ENCODE peak calls at places on chromosomes 7 and 10, in six cellular contexts. One of them, this sample, is unnamed.

GRCh38 chr10:86303626-86304025 is 63.0 kb downstream of the GRID1 start:
- DNase-seq in cardiac fibroblast: no peak
- DNase-seq in transverse colon: no peak
- DNase-seq in OCI-LY7: no peak
- DNase-seq in NB4: no peak
- DNase-seq in mucosa of descending colon: no peak
- DNase-seq in this sample: no peak

GRCh38 chr10:12048547-12048946 is 5.9 kb upstream of the UPF2 start:
- DNase-seq in cardiac fibroblast: no peak
- DNase-seq in transverse colon: no peak
- DNase-seq in OCI-LY7: no peak
- DNase-seq in NB4: no peak
- DNase-seq in mucosa of descending colon: no peak
- DNase-seq in this sample: peak; percentile 92

GRCh38 chr7:1703475-1704325 is 33.6 kb downstream of the ELFN1 start:
- DNase-seq in cardiac fibroblast: no peak
- DNase-seq in transverse colon: no peak
- DNase-seq in OCI-LY7: no peak
- DNase-seq in NB4: no peak
- DNase-seq in mucosa of descending colon: no peak
- DNase-seq in this sample: no peak

GRCh38 chr10:129344956-129345355 is 122.1 kb upstream of the MGMT start:
- DNase-seq in cardiac fibroblast: no peak
- DNase-seq in transverse colon: no peak
- DNase-seq in OCI-LY7: no peak
- DNase-seq in NB4: no peak
- DNase-seq in mucosa of descending colon: no peak
- DNase-seq in this sample: no peak

GRCh38 chr7:140732436-140732835 is 35.9 kb downstream of the NDUFB2 start:
- DNase-seq in cardiac fibroblast: no peak
- DNase-seq in transverse colon: no peak
- DNase-seq in OCI-LY7: no peak
- DNase-seq in NB4: no peak
- DNase-seq in mucosa of descending colon: no peak
- DNase-seq in this sample: no peak

GRCh38 chr7:122137291-122138077 is 6.6 kb downstream of the AASS start:
- DNase-seq in cardiac fibroblast: peak; percentile 55
- DNase-seq in transverse colon: no peak
- DNase-seq in OCI-LY7: no peak
- DNase-seq in NB4: no peak
- DNase-seq in mucosa of descending colon: no peak
- DNase-seq in this sample: no peak

GRCh38 chr7:127396184-127396583 is 3.7 kb upstream of the ZNF800 start:
- DNase-seq in cardiac fibroblast: peak; percentile 33
- DNase-seq in transverse colon: no peak
- DNase-seq in OCI-LY7: peak; percentile 60
- DNase-seq in NB4: peak; percentile 53
- DNase-seq in mucosa of descending colon: no peak
- DNase-seq in this sample: peak; percentile 85

GRCh38 chr10:49769692-49770091 is 7.6 kb upstream of the OGDHL start:
- DNase-seq in cardiac fibroblast: no peak
- DNase-seq in transverse colon: no peak
- DNase-seq in OCI-LY7: no peak
- DNase-seq in NB4: no peak
- DNase-seq in mucosa of descending colon: no peak
- DNase-seq in this sample: no peak

GRCh38 chr10:73577788-73578187 is 13.4 kb downstream of the USP54 start:
- DNase-seq in cardiac fibroblast: peak; percentile 66
- DNase-seq in transverse colon: peak; percentile 63
- DNase-seq in OCI-LY7: no peak
- DNase-seq in NB4: no peak
- DNase-seq in mucosa of descending colon: peak; percentile 45
- DNase-seq in this sample: no peak

GRCh38 chr7:84176716-84177115 is 17.9 kb downstream of the SEMA3A start:
- DNase-seq in cardiac fibroblast: no peak
- DNase-seq in transverse colon: no peak
- DNase-seq in OCI-LY7: no peak
- DNase-seq in NB4: no peak
- DNase-seq in mucosa of descending colon: no peak
- DNase-seq in this sample: no peak

GRCh38 chr10:79053081-79053434 is 15.7 kb upstream of the ZMIZ1 start:
- DNase-seq in cardiac fibroblast: no peak
- DNase-seq in transverse colon: no peak
- DNase-seq in OCI-LY7: no peak
- DNase-seq in NB4: no peak
- DNase-seq in mucosa of descending colon: peak; percentile 5
- DNase-seq in this sample: no peak

GRCh38 chr7:141558544-141559183 is 7.5 kb downstream of the AGK start:
- DNase-seq in cardiac fibroblast: peak; percentile 66
- DNase-seq in transverse colon: no peak
- DNase-seq in OCI-LY7: no peak
- DNase-seq in NB4: no peak
- DNase-seq in mucosa of descending colon: no peak
- DNase-seq in this sample: peak; percentile 83

GRCh38 chr7:412731-413356 is 106.8 kb downstream of the PDGFA start:
- DNase-seq in cardiac fibroblast: no peak
- DNase-seq in transverse colon: no peak
- DNase-seq in OCI-LY7: no peak
- DNase-seq in NB4: no peak
- DNase-seq in mucosa of descending colon: no peak
- DNase-seq in this sample: no peak

GRCh38 chr7:146172112-146172511 is 55.5 kb downstream of the CNTNAP2 start:
- DNase-seq in cardiac fibroblast: no peak
- DNase-seq in transverse colon: no peak
- DNase-seq in OCI-LY7: peak; percentile 5
- DNase-seq in NB4: peak; percentile 4
- DNase-seq in mucosa of descending colon: no peak
- DNase-seq in this sample: no peak

GRCh38 chr10:24643679-24644209 is 79.9 kb downstream of the ARHGAP21 start:
- DNase-seq in cardiac fibroblast: peak; percentile 9
- DNase-seq in transverse colon: peak; percentile 52
- DNase-seq in OCI-LY7: no peak
- DNase-seq in NB4: no peak
- DNase-seq in mucosa of descending colon: peak; percentile 32
- DNase-seq in this sample: no peak

GRCh38 chr10:788796-789748 is 99.6 kb upstream of the DIP2C start:
- DNase-seq in cardiac fibroblast: peak; percentile 61
- DNase-seq in transverse colon: peak; percentile 82
- DNase-seq in OCI-LY7: no peak
- DNase-seq in NB4: peak; percentile 53
- DNase-seq in mucosa of descending colon: peak; percentile 80
- DNase-seq in this sample: no peak
- H3K4me3 ChIP-seq in cardiac fibroblast: peak overlapping the region; percentile 17
- H3K4me3 ChIP-seq in transverse colon: peak overlapping the region; percentile 46
- H3K4me3 ChIP-seq in OCI-LY7: no peak overlapping the region
- H3K4me3 ChIP-seq in NB4: no peak overlapping the region
- H3K4me3 ChIP-seq in mucosa of descending colon: no peak overlapping the region
- H3K4me3 ChIP-seq in this sample: no peak overlapping the region

GRCh38 chr10:97534746-97535367 is 36.1 kb downstream of the UBTD1 start:
- DNase-seq in cardiac fibroblast: peak; percentile 56
- DNase-seq in transverse colon: no peak
- DNase-seq in OCI-LY7: peak; percentile 40
- DNase-seq in NB4: peak; percentile 61
- DNase-seq in mucosa of descending colon: peak; percentile 19
- DNase-seq in this sample: peak; percentile 64
- TF ChIP-seq CTCF in cardiac fibroblast: peak; percentile 67
- TF ChIP-seq CTCF in transverse colon: no peak
- TF ChIP-seq CTCF in OCI-LY7: peak; percentile 80
- TF ChIP-seq CTCF in NB4: peak; percentile 87
- TF ChIP-seq CTCF in mucosa of descending colon: no peak
- TF ChIP-seq CTCF in this sample: peak; percentile 78

GRCh38 chr7:50379082-50379481 is 71.1 kb downstream of the FIGNL1 start:
- DNase-seq in cardiac fibroblast: no peak
- DNase-seq in transverse colon: no peak
- DNase-seq in OCI-LY7: no peak
- DNase-seq in NB4: no peak
- DNase-seq in mucosa of descending colon: no peak
- DNase-seq in this sample: no peak

GRCh38 chr7:50377356-50377755 is 72.8 kb downstream of the FIGNL1 start:
- DNase-seq in cardiac fibroblast: no peak
- DNase-seq in transverse colon: no peak
- DNase-seq in OCI-LY7: no peak
- DNase-seq in NB4: no peak
- DNase-seq in mucosa of descending colon: no peak
- DNase-seq in this sample: no peak

GRCh38 chr7:50379539-50379938 is 70.6 kb downstream of the FIGNL1 start:
- DNase-seq in cardiac fibroblast: no peak
- DNase-seq in transverse colon: no peak
- DNase-seq in OCI-LY7: no peak
- DNase-seq in NB4: no peak
- DNase-seq in mucosa of descending colon: no peak
- DNase-seq in this sample: no peak

GRCh38 chr7:50372921-50373320 is 68.4 kb downstream of the IKZF1 start:
- DNase-seq in cardiac fibroblast: no peak
- DNase-seq in transverse colon: no peak
- DNase-seq in OCI-LY7: no peak
- DNase-seq in NB4: no peak
- DNase-seq in mucosa of descending colon: no peak
- DNase-seq in this sample: no peak

DNA sequence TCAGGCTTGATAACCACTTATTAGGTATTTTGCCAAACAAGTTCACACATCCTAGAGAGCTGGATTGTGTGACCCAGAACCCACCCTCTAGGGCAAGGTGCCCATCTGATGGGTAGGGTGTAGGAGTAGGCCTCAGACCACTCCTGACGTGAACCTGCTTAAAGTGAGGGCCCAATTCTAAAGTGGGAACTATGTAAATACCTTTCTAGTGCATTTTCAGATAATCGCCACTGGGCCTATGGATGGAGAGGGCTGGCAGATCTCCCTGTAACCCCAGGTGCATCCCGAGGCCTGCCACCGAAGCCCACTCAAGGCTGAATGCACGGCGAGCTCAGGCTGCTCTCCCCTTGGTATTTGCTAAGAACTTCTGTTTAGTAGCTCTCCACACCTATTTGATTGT is 71.5 kb downstream of the IKZF1 start:
- DNase-seq in cardiac fibroblast: no peak
- DNase-seq in transverse colon: no peak
- DNase-seq in OCI-LY7: no peak
- DNase-seq in NB4: no peak
- DNase-seq in mucosa of descending colon: no peak
- DNase-seq in this sample: no peak
- H3K4me3 ChIP-seq in cardiac fibroblast: no peak overlapping the region
- H3K4me3 ChIP-seq in transverse colon: no peak overlapping the region
- H3K4me3 ChIP-seq in OCI-LY7: no peak overlapping the region
- H3K4me3 ChIP-seq in NB4: no peak overlapping the region
- H3K4me3 ChIP-seq in mucosa of descending colon: no peak overlapping the region
- H3K4me3 ChIP-seq in this sample: no peak overlapping the region

GRCh38 chr7:155963771-155964195 is 151.5 kb upstream of the SHH start:
- DNase-seq in cardiac fibroblast: no peak
- DNase-seq in transverse colon: no peak
- DNase-seq in OCI-LY7: no peak
- DNase-seq in NB4: no peak
- DNase-seq in mucosa of descending colon: no peak
- DNase-seq in this sample: no peak
- TF ChIP-seq CTCF in cardiac fibroblast: no peak
- TF ChIP-seq CTCF in transverse colon: no peak
- TF ChIP-seq CTCF in OCI-LY7: no peak
- TF ChIP-seq CTCF in NB4: no peak
- TF ChIP-seq CTCF in mucosa of descending colon: no peak
- TF ChIP-seq CTCF in this sample: no peak

This sample was measured in GM12865.